ENCODE peak calls at places on chromosomes 13 and 19, in eight cellular contexts. I, B, R, Z, O, D, N and E are unnamed samples.

GRCh38 chr13:36362251-36362650 is 16.1 kb upstream of the SPART start:
- DNase-seq in I (no peak), B (no peak), R (no peak), Z (no peak), O (no peak), D (no peak), N (no peak), E (no peak)

GRCh38 chr13:100339411-100339935 is 249.1 kb downstream of the GGACT start:
- DNase-seq in I (no peak), B (no peak), R (no peak), Z (no peak), O (no peak), D (no peak), N (no peak), E (no peak)

GRCh38 chr13:40505196-40505595 is 161.2 kb downstream of the FOXO1 start:
- DNase-seq in I (no peak), B (no peak), R (no peak), Z (no peak), O (no peak), D (no peak), N (no peak), E (no peak)

GRCh38 chr13:46575843-46576242 is 22.9 kb downstream of the LRCH1 start:
- DNase-seq in I (no peak), B (no peak), R (no peak), Z (no peak), O (no peak), D (no peak), N (no peak), E (no peak)

GRCh38 chr13:35252536-35253205 is 223.8 kb downstream of the MAB21L1 start:
- DNase-seq in I (no peak), B (no peak), R (no peak), Z (no peak), O (no peak), D (no peak), N (no peak), E (no peak)

GRCh38 chr19:15538774-15539173 is 30.4 kb downstream of the CYP4F22 start:
- DNase-seq in I (no peak), B (no peak), R (no peak), Z (no peak), O (no peak), D (no peak), N (no peak), E (no peak)

GRCh38 chr19:40229484-40229883 is 3.0 kb upstream of the CCNP start:
- DNase-seq in I (no peak), B (no peak), R (no peak), Z (no peak), O (no peak), D (no peak), N (no peak), E (no peak)

GRCh38 chr13:90696254-90696653 is 651.2 kb upstream of the MIR17HG start:
- DNase-seq in I (no peak), B (no peak), R (no peak), Z (no peak), O (no peak), D (no peak), N (no peak), E (no peak)

GRCh38 chr19:2015611-2015950 is at the start of gene BTBD2:
- DNase-seq in I (peak), B (no peak), R (no peak), Z (no peak), O (peak), D (peak), N (no peak), E (no peak)

GRCh38 chr13:78660130-78660857 is 1.3 kb upstream of the OBI1 start:
- DNase-seq in I (no peak), B (no peak), R (peak), Z (no peak), O (peak), D (no peak), N (no peak), E (no peak)

GRCh38 chr13:68304287-68304893 is 1074.3 kb upstream of the PCDH9 start:
- DNase-seq in I (no peak), B (no peak), R (no peak), Z (peak), O (no peak), D (no peak), N (no peak), E (no peak)

GRCh38 chr13:34926513-34926912 is 15.6 kb upstream of the NBEA start:
- DNase-seq in I (no peak), B (no peak), R (no peak), Z (no peak), O (no peak), D (no peak), N (no peak), E (no peak)

GRCh38 chr13:105442941-105443340 is 1092.5 kb downstream of the EFNB2 start:
- DNase-seq in I (no peak), B (no peak), R (no peak), Z (no peak), O (no peak), D (no peak), N (no peak), E (peak)

GRCh38 chr13:43140985-43141384 is 117.6 kb downstream of the DNAJC15 start:
- DNase-seq in I (no peak), B (no peak), R (no peak), Z (no peak), O (no peak), D (no peak), N (no peak), E (no peak)

GRCh38 chr13:114109646-114110045 is 22.8 kb downstream of the RASA3 start:
- DNase-seq in I (no peak), B (no peak), R (no peak), Z (no peak), O (peak), D (no peak), N (peak), E (no peak)

GRCh38 chr13:90803210-90803609 is 544.3 kb upstream of the MIR17HG start:
- DNase-seq in I (no peak), B (no peak), R (no peak), Z (no peak), O (no peak), D (no peak), N (no peak), E (no peak)

GRCh38 chr19:40597329-40597838 is 3.8 kb upstream of the LTBP4 start:
- DNase-seq in I (no peak), B (no peak), R (no peak), Z (peak), O (no peak), D (no peak), N (no peak), E (no peak)

GRCh38 chr19:19342086-19343015 is 21.7 kb downstream of the MAU2 start:
- DNase-seq in I (no peak), B (no peak), R (no peak), Z (no peak), O (no peak), D (no peak), N (no peak), E (no peak)

GRCh38 chr13:50080856-50081105 is 65.5 kb downstream of the KCNRG start:
- DNase-seq in I (no peak), B (no peak), R (peak), Z (peak), O (no peak), D (no peak), N (no peak), E (no peak)

GRCh38 chr13:67147257-67148218 is 82.6 kb downstream of the PCDH9 start:
- DNase-seq in I (no peak), B (no peak), R (no peak), Z (no peak), O (no peak), D (no peak), N (no peak), E (no peak)

GRCh38 chr13:45219938-45220375 is 19.1 kb upstream of the KCTD4 start:
- DNase-seq in I (no peak), B (peak), R (no peak), Z (no peak), O (no peak), D (no peak), N (no peak), E (no peak)

GRCh38 chr19:2260341-2260751 is 4.1 kb upstream of the JSRP1 start:
- DNase-seq in I (no peak), B (no peak), R (no peak), Z (no peak), O (no peak), D (no peak), N (no peak), E (no peak)

GRCh38 chr13:60869941-60870613 is 473.1 kb downstream of the TDRD3 start:
- DNase-seq in I (no peak), B (no peak), R (no peak), Z (no peak), O (no peak), D (no peak), N (no peak), E (no peak)

GRCh38 chr13:101941095-101941777 is 460.6 kb downstream of the FGF14 start:
- DNase-seq in I (no peak), B (no peak), R (no peak), Z (no peak), O (no peak), D (no peak), N (no peak), E (no peak)

GRCh38 chr13:51246411-51247298 is 24.5 kb downstream of the FAM124A start:
- DNase-seq in I (no peak), B (no peak), R (no peak), Z (no peak), O (no peak), D (no peak), N (no peak), E (no peak)

GRCh38 chr19:7842661-7843294 is 12.8 kb downstream of the EVI5L start:
- DNase-seq in I (no peak), B (no peak), R (no peak), Z (no peak), O (no peak), D (no peak), N (no peak), E (no peak)

GRCh38 chr19:22026687-22027086 is 15.9 kb upstream of the ZNF208 start:
- DNase-seq in I (no peak), B (no peak), R (no peak), Z (no peak), O (no peak), D (no peak), N (no peak), E (no peak)

GRCh38 chr13:35866801-35867200 is 264.4 kb downstream of the DCLK1 start:
- DNase-seq in I (no peak), B (no peak), R (no peak), Z (no peak), O (no peak), D (no peak), N (no peak), E (no peak)

GRCh38 chr19:29683009-29683408 is 17.7 kb downstream of the PLEKHF1 start:
- DNase-seq in I (no peak), B (no peak), R (no peak), Z (no peak), O (no peak), D (no peak), N (no peak), E (no peak)

GRCh38 chr13:94249512-94249911 is 230.0 kb downstream of the DCT start:
- DNase-seq in I (no peak), B (no peak), R (no peak), Z (no peak), O (no peak), D (no peak), N (no peak), E (no peak)

GRCh38 chr13:93309886-93310520 is 83.4 kb downstream of the GPC6 start:
- DNase-seq in I (no peak), B (no peak), R (no peak), Z (no peak), O (no peak), D (no peak), N (no peak), E (no peak)

GRCh38 chr13:74795526-74795925 is 661.3 kb upstream of the KLF12 start:
- DNase-seq in I (no peak), B (no peak), R (no peak), Z (no peak), O (no peak), D (no peak), N (no peak), E (peak)

GRCh38 chr19:8577741-8578140 is 499 bp upstream of the MYO1F start:
- DNase-seq in I (no peak), B (no peak), R (no peak), Z (no peak), O (no peak), D (no peak), N (no peak), E (no peak)

GRCh38 chr13:41007359-41008118 is 11.6 kb downstream of the ELF1 start:
- DNase-seq in I (no peak), B (peak), R (peak), Z (no peak), O (no peak), D (no peak), N (no peak), E (no peak)